ENCODE peak calls at places on chromosomes 5 and 9, in ten cellular contexts. G is suprapubic skin, J is uterus, V is sigmoid colon, U is tibial nerve, A is body of pancreas, Z is Peyer's patch, S is NB4, Y is GM12878, Q is ovary. H is an unnamed sample.

GRCh38 chr5:34447424-34447823 is 208.7 kb upstream of the RAI14 start:
- DNase-seq in G (no peak), J (no peak), V (no peak), U (no peak), A (no peak), Z (no peak), S (no peak), Y (no peak), Q (no peak), H (no peak)

GRCh38 chr9:35905912-35906679 is at the start of gene HRCT1:
- DNase-seq in G (peak; percentile 96), J (peak; percentile 90), V (peak; percentile 96), U (peak; percentile 91), A (peak; percentile 85), Z (peak; percentile 38), S (no peak), Y (no peak), Q (peak; percentile 88), H (peak; percentile 97)

GRCh38 chr5:168282120-168282519 is 9.3 kb upstream of the WWC1 start:
- DNase-seq in G (no peak), J (no peak), V (no peak), U (no peak), A (no peak), Z (no peak), S (peak; percentile 69), Y (no peak), Q (no peak), H (no peak)

GRCh38 chr9:124045076-124045829 is 33.7 kb downstream of the LHX2 start:
- DNase-seq in G (no peak), J (peak; percentile 47), V (peak; percentile 81), U (no peak), A (peak; percentile 41), Z (no peak), S (peak; percentile 60), Y (no peak), Q (peak; percentile 86), H (no peak)

GRCh38 chr5:136457390-136458094 is 92.2 kb upstream of the TRPC7 start:
- DNase-seq in G (no peak), J (no peak), V (no peak), U (no peak), A (peak; percentile 80), Z (no peak), S (no peak), Y (no peak), Q (no peak), H (no peak)

GRCh38 chr9:5784526-5785315 is 48.2 kb downstream of the ERMP1 start:
- DNase-seq in G (no peak), J (no peak), V (no peak), U (no peak), A (no peak), Z (no peak), S (no peak), Y (no peak), Q (no peak), H (no peak)

GRCh38 chr5:139561655-139562451 is 714 bp downstream of the UBE2D2 start:
- DNase-seq in G (peak; percentile 81), J (no peak), V (peak; percentile 76), U (peak; percentile 5), A (peak; percentile 45), Z (peak; percentile 42), S (peak; percentile 65), Y (no peak), Q (peak; percentile 66), H (peak; percentile 90)

GRCh38 chr9:113481176-113481805 is 17.8 kb downstream of the RGS3 start:
- DNase-seq in G (peak; percentile 52), J (no peak), V (peak; percentile 52), U (no peak), A (peak; percentile 66), Z (no peak), S (no peak), Y (no peak), Q (no peak), H (no peak)

GRCh38 chr9:110877376-110877775 is 160.9 kb downstream of the LPAR1 start:
- DNase-seq in G (no peak), J (no peak), V (no peak), U (no peak), A (no peak), Z (no peak), S (no peak), Y (no peak), Q (no peak), H (no peak)

GRCh38 chr5:141514330-141515111 is 25.6 kb downstream of the PCDHGC5 start:
- DNase-seq in G (no peak), J (no peak), V (no peak), U (peak; percentile 18), A (no peak), Z (no peak), S (no peak), Y (no peak), Q (no peak), H (peak; percentile 71)
- TF ChIP-seq POLR2A in G (no peak), J (no peak), V (no peak), U (no peak), A (no peak), Z (no peak), S (no peak), Y (peak; percentile 13), Q (no peak), H (no peak)

DNA sequence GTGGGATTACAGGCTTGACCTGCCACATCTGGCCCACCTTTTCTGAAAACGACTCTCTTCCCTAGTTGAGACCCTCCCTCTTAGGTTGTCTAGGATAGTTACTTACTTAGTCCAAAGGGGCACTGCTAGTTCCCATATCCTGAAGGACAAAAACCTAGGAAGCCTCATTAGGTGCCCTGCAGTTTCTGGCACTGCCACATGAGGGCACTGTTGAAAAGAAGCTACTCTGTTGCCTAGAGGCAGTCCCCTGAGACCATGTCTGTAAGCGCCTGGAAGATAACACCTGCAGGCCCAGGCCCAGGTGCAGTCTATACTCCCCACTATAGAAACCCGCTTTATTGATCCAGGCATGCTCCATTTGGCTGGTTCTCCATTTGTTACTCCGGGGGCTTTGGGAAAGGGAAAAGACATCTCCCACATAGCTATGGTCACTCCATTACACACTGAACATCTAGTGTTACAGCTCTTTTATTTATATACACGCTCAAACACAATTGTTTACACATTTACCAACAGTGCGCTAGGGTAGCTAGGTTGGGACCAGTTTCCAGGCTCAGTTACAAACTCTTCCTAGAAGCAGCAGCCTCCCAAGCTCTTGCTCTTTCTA is 73.4 kb upstream of the PPARGC1B start:
- DNase-seq in G (no peak), J (no peak), V (no peak), U (no peak), A (no peak), Z (no peak), S (peak; percentile 53), Y (no peak), Q (no peak), H (no peak)
- TF ChIP-seq CTCF in G (peak; percentile 7), J (peak; percentile 33), V (peak; percentile 40), U (peak; percentile 49), A (peak; percentile 43), Z (no peak), S (peak; percentile 82), Y (peak; percentile 76), Q (no peak), H (no peak)

GRCh38 chr9:93340091-93340490 is 111.4 kb upstream of the FAM120A start:
- DNase-seq in G (no peak), J (no peak), V (no peak), U (no peak), A (no peak), Z (no peak), S (no peak), Y (no peak), Q (no peak), H (no peak)

GRCh38 chr9:93343663-93344062 is 107.8 kb upstream of the FAM120A start:
- DNase-seq in G (no peak), J (no peak), V (no peak), U (no peak), A (no peak), Z (no peak), S (no peak), Y (no peak), Q (no peak), H (no peak)

GRCh38 chr9:93346240-93347112 is 105.0 kb upstream of the FAM120A start:
- DNase-seq in G (no peak), J (no peak), V (no peak), U (no peak), A (no peak), Z (no peak), S (no peak), Y (no peak), Q (peak; percentile 27), H (no peak)

DNA sequence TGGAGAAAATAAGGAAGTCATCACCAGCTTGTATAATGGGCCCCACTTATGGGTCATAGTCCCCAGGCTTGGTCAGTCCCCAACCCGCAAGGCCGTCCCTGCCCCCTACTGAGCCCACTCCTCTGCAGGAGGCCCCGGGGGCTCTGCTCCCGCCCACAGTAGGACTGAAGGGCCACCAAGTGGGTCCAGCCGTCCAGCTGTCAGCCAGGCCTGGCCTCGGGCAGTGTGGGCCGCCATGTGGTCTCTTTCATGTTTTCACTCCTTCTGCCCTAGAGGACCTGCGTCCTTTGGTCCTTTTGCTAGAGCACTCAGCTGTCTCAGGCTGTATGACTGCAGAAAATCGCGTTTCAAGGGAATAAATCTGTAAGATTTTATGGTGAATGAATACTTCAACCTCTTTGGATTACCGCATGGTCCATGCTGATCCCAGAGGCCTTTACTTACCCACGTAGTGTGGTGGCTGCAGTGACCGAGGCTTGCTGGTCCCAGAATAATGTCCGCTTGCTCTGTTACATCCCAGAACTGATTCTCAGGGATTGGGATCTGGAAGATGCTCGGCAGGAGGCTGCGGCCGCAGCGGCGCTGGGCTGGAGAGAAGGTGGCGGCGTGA is 105.8 kb upstream of the FAM120A start:
- DNase-seq in G (no peak), J (no peak), V (no peak), U (no peak), A (no peak), Z (no peak), S (no peak), Y (no peak), Q (no peak), H (no peak)
- TF ChIP-seq POLR2A in G (no peak), J (no peak), V (no peak), U (no peak), A (no peak), Z (no peak), S (no peak), Y (no peak), Q (no peak), H (no peak)

DNA sequence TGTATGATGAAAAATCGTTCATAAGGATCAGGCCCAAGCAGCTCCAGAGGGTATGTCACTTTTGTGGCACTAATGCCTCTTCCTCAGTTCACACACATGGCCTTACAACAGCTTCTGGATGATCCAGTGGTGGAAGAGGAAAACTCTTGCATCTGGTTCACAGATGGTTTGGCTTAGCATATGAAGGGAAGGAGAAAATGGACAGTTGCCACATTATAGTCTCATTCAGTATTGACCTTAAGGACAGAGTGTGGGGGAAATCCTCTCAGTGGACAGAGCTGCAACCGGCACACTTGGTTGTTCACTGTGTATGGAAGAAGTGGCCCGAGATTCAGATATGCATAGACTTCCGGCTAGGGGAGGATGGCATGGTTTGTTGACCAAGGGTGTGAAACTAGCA is 22.8 kb downstream of the C9orf57 start:
- DNase-seq in G (no peak), J (no peak), V (no peak), U (no peak), A (no peak), Z (no peak), S (no peak), Y (no peak), Q (no peak), H (no peak)
- TF ChIP-seq CTCF in G (no peak), J (no peak), V (no peak), U (no peak), A (no peak), Z (no peak), S (no peak), Y (no peak), Q (no peak), H (no peak)